ENCODE peak calls at places on chromosomes 11 and 22, in seven cellular contexts. One of them, this sample, is unnamed.

GRCh38 chr22:19419464-19420178 is 11.9 kb downstream of the HIRA start:
- DNase-seq in neuronal stem cell: no peak
- DNase-seq in H1: no peak
- DNase-seq in mesendoderm: peak
- DNase-seq in H9: no peak
- DNase-seq in mesenchymal stem cell: no peak
- DNase-seq in trophoblast cell: no peak
- DNase-seq in this sample: peak

GRCh38 chr11:112520293-112520692 is 259.6 kb upstream of the PLET1 start:
- DNase-seq in neuronal stem cell: no peak
- DNase-seq in H1: no peak
- DNase-seq in mesendoderm: no peak
- DNase-seq in H9: no peak
- DNase-seq in mesenchymal stem cell: no peak
- DNase-seq in trophoblast cell: no peak
- DNase-seq in this sample: no peak

GRCh38 chr22:42436402-42436801 is 4.2 kb upstream of the NFAM1 start:
- DNase-seq in neuronal stem cell: no peak
- DNase-seq in H1: no peak
- DNase-seq in mesendoderm: no peak
- DNase-seq in H9: no peak
- DNase-seq in mesenchymal stem cell: no peak
- DNase-seq in trophoblast cell: no peak
- DNase-seq in this sample: no peak

GRCh38 chr22:31005535-31005934 is 36.5 kb downstream of the TUG1 start:
- DNase-seq in neuronal stem cell: no peak
- DNase-seq in H1: no peak
- DNase-seq in mesendoderm: no peak
- DNase-seq in H9: no peak
- DNase-seq in mesenchymal stem cell: no peak
- DNase-seq in trophoblast cell: no peak
- DNase-seq in this sample: no peak

GRCh38 chr22:50415426-50415825 is 59.4 kb downstream of the SBF1 start:
- DNase-seq in neuronal stem cell: no peak
- DNase-seq in H1: no peak
- DNase-seq in mesendoderm: no peak
- DNase-seq in H9: no peak
- DNase-seq in mesenchymal stem cell: no peak
- DNase-seq in trophoblast cell: no peak
- DNase-seq in this sample: no peak

GRCh38 chr22:36940676-36941075 is 27.2 kb downstream of the CSF2RB start:
- DNase-seq in neuronal stem cell: no peak
- DNase-seq in H1: no peak
- DNase-seq in mesendoderm: no peak
- DNase-seq in H9: peak
- DNase-seq in mesenchymal stem cell: no peak
- DNase-seq in trophoblast cell: no peak
- DNase-seq in this sample: no peak

GRCh38 chr11:73152861-73153483 is 10.9 kb upstream of the FCHSD2 start:
- DNase-seq in neuronal stem cell: no peak
- DNase-seq in H1: no peak
- DNase-seq in mesendoderm: no peak
- DNase-seq in H9: peak
- DNase-seq in mesenchymal stem cell: no peak
- DNase-seq in trophoblast cell: no peak
- DNase-seq in this sample: no peak

GRCh38 chr11:16338397-16338796 is 17.9 kb downstream of the SOX6 start:
- DNase-seq in neuronal stem cell: no peak
- DNase-seq in H1: no peak
- DNase-seq in mesendoderm: no peak
- DNase-seq in H9: no peak
- DNase-seq in mesenchymal stem cell: peak
- DNase-seq in trophoblast cell: no peak
- DNase-seq in this sample: peak

GRCh38 chr22:20645954-20646353 is 128.0 kb upstream of the SERPIND1 start:
- DNase-seq in neuronal stem cell: no peak
- DNase-seq in H1: no peak
- DNase-seq in mesendoderm: no peak
- DNase-seq in H9: peak
- DNase-seq in mesenchymal stem cell: no peak
- DNase-seq in trophoblast cell: no peak
- DNase-seq in this sample: no peak

GRCh38 chr22:41762980-41763779 is 37.3 kb upstream of the CCDC134 start:
- DNase-seq in neuronal stem cell: peak
- DNase-seq in H1: peak
- DNase-seq in mesendoderm: peak
- DNase-seq in H9: peak
- DNase-seq in mesenchymal stem cell: no peak
- DNase-seq in trophoblast cell: no peak
- DNase-seq in this sample: no peak

GRCh38 chr22:32723632-32724031 is 77.9 kb upstream of the TIMP3 start:
- DNase-seq in neuronal stem cell: no peak
- DNase-seq in H1: no peak
- DNase-seq in mesendoderm: no peak
- DNase-seq in H9: no peak
- DNase-seq in mesenchymal stem cell: peak
- DNase-seq in trophoblast cell: no peak
- DNase-seq in this sample: peak

GRCh38 chr11:46006418-46007070 is 84.1 kb downstream of the LARGE2 start:
- DNase-seq in neuronal stem cell: peak
- DNase-seq in H1: no peak
- DNase-seq in mesendoderm: peak
- DNase-seq in H9: no peak
- DNase-seq in mesenchymal stem cell: peak
- DNase-seq in trophoblast cell: peak
- DNase-seq in this sample: peak

GRCh38 chr11:81966340-81966739 is 767.3 kb downstream of the FAM181B start:
- DNase-seq in neuronal stem cell: no peak
- DNase-seq in H1: no peak
- DNase-seq in mesendoderm: no peak
- DNase-seq in H9: no peak
- DNase-seq in mesenchymal stem cell: no peak
- DNase-seq in trophoblast cell: no peak
- DNase-seq in this sample: no peak

GRCh38 chr11:29019960-29020683 is 911.9 kb downstream of the METTL15 start:
- DNase-seq in neuronal stem cell: no peak
- DNase-seq in H1: no peak
- DNase-seq in mesendoderm: peak
- DNase-seq in H9: peak
- DNase-seq in mesenchymal stem cell: peak
- DNase-seq in trophoblast cell: no peak
- DNase-seq in this sample: peak

GRCh38 chr11:130728185-130729160 is 187.8 kb downstream of the SNX19 start:
- DNase-seq in neuronal stem cell: no peak
- DNase-seq in H1: no peak
- DNase-seq in mesendoderm: no peak
- DNase-seq in H9: no peak
- DNase-seq in mesenchymal stem cell: no peak
- DNase-seq in trophoblast cell: no peak
- DNase-seq in this sample: no peak

GRCh38 chr11:125519865-125520834 is 24.1 kb upstream of the FEZ1 start:
- DNase-seq in neuronal stem cell: no peak
- DNase-seq in H1: no peak
- DNase-seq in mesendoderm: no peak
- DNase-seq in H9: no peak
- DNase-seq in mesenchymal stem cell: no peak
- DNase-seq in trophoblast cell: peak
- DNase-seq in this sample: no peak
- H2AK5ac ChIP-seq in neuronal stem cell: no peak
- H2AK5ac ChIP-seq in H1: no peak
- H2AK5ac ChIP-seq in mesendoderm: no peak
- H2AK5ac ChIP-seq in H9: no peak
- H2AK5ac ChIP-seq in mesenchymal stem cell: no peak
- H2AK5ac ChIP-seq in trophoblast cell: no peak
- H2AK5ac ChIP-seq in this sample: no peak

GRCh38 chr22:16914006-16914405 is 88.8 kb upstream of the XKR3 start:
- DNase-seq in neuronal stem cell: no peak
- DNase-seq in H1: no peak
- DNase-seq in mesendoderm: no peak
- DNase-seq in H9: no peak
- DNase-seq in mesenchymal stem cell: no peak
- DNase-seq in trophoblast cell: no peak
- DNase-seq in this sample: no peak
- H2AK5ac ChIP-seq in neuronal stem cell: no peak
- H2AK5ac ChIP-seq in H1: no peak
- H2AK5ac ChIP-seq in mesendoderm: no peak
- H2AK5ac ChIP-seq in H9: no peak
- H2AK5ac ChIP-seq in mesenchymal stem cell: no peak
- H2AK5ac ChIP-seq in trophoblast cell: no peak
- H2AK5ac ChIP-seq in this sample: no peak

DNA sequence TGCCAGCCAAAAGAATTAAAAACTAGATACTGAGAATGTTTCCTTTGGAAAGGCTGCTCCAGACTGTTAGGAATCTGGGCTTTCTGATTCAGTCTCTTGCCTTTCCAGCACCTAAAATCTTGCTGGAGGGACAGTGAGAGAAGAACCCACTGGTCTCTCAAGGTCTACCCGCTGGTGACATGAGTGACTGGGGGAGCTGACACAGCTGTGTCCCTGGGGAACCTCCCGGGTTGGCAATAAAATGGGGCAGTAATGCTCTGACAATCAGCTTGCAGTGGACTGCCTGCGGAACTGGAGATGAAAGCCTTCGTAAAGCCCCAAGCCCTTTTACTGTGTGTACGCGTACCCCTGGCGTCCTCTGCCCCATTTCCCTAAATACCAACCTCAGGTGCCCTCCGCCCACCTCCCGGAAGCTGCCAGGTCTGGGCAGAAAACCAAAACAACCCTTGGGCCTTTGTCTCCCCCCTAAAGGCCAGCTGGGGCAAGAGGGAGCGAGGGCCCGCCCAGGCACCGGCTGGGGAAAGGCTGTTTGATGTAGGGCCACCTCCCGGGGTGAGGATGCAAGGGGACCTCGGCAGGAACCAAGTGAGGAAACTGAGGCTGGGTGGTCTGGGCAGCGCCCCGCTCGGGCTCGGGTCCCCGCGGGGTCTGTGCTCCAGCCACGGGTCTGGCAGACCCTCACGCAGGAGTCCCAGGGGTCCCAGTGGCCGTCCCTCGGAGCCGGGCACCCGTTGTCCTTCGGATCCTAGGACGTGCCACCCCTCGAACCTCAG is 741 bp downstream of the CARS1 start:
- DNase-seq in neuronal stem cell: no peak
- DNase-seq in H1: no peak
- DNase-seq in mesendoderm: no peak
- DNase-seq in H9: no peak
- DNase-seq in mesenchymal stem cell: no peak
- DNase-seq in trophoblast cell: no peak
- DNase-seq in this sample: no peak
- H2AK5ac ChIP-seq in neuronal stem cell: peak
- H2AK5ac ChIP-seq in H1: no peak
- H2AK5ac ChIP-seq in mesendoderm: peak
- H2AK5ac ChIP-seq in H9: no peak
- H2AK5ac ChIP-seq in mesenchymal stem cell: no peak
- H2AK5ac ChIP-seq in trophoblast cell: peak
- H2AK5ac ChIP-seq in this sample: peak

GRCh38 chr11:102155676-102156075 is 45.4 kb downstream of the YAP1 start:
- DNase-seq in neuronal stem cell: no peak
- DNase-seq in H1: no peak
- DNase-seq in mesendoderm: no peak
- DNase-seq in H9: no peak
- DNase-seq in mesenchymal stem cell: peak
- DNase-seq in trophoblast cell: no peak
- DNase-seq in this sample: peak

GRCh38 chr11:102153082-102153481 is 42.8 kb downstream of the YAP1 start:
- DNase-seq in neuronal stem cell: no peak
- DNase-seq in H1: no peak
- DNase-seq in mesendoderm: no peak
- DNase-seq in H9: no peak
- DNase-seq in mesenchymal stem cell: no peak
- DNase-seq in trophoblast cell: no peak
- DNase-seq in this sample: no peak

GRCh38 chr11:102157219-102157618 is 47.0 kb downstream of the YAP1 start:
- DNase-seq in neuronal stem cell: no peak
- DNase-seq in H1: no peak
- DNase-seq in mesendoderm: no peak
- DNase-seq in H9: no peak
- DNase-seq in mesenchymal stem cell: peak
- DNase-seq in trophoblast cell: no peak
- DNase-seq in this sample: peak

GRCh38 chr11:102151784-102152525 is 41.7 kb downstream of the YAP1 start:
- DNase-seq in neuronal stem cell: no peak
- DNase-seq in H1: no peak
- DNase-seq in mesendoderm: no peak
- DNase-seq in H9: no peak
- DNase-seq in mesenchymal stem cell: no peak
- DNase-seq in trophoblast cell: no peak
- DNase-seq in this sample: no peak

DNA sequence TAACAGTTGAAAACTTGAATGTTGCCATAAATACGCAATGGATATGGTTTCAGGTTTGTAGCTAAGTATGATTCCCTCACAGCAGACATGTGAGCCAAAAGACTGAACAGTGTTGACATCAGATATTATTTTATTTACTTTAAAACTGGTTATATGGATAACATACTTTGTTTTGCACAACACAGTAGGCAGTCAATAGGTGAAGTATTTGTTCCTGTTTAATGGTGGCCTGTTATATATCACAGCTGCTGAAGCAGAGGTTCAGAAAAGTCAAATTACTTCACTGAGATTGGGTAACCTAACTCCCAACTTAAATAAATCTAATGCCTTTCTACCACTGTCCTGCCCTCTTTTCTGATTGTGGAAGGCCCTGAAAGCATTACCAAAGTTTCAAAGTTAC is 44.6 kb downstream of the YAP1 start:
- DNase-seq in neuronal stem cell: no peak
- DNase-seq in H1: no peak
- DNase-seq in mesendoderm: no peak
- DNase-seq in H9: no peak
- DNase-seq in mesenchymal stem cell: peak
- DNase-seq in trophoblast cell: no peak
- DNase-seq in this sample: no peak
- H2AK5ac ChIP-seq in neuronal stem cell: no peak
- H2AK5ac ChIP-seq in H1: no peak
- H2AK5ac ChIP-seq in mesendoderm: no peak
- H2AK5ac ChIP-seq in H9: no peak
- H2AK5ac ChIP-seq in mesenchymal stem cell: no peak
- H2AK5ac ChIP-seq in trophoblast cell: no peak
- H2AK5ac ChIP-seq in this sample: no peak

GRCh38 chr11:6875761-6876160 is 664 bp upstream of the OR10A4 start:
- DNase-seq in neuronal stem cell: no peak
- DNase-seq in H1: no peak
- DNase-seq in mesendoderm: no peak
- DNase-seq in H9: no peak
- DNase-seq in mesenchymal stem cell: no peak
- DNase-seq in trophoblast cell: no peak
- DNase-seq in this sample: no peak
- H2AK5ac ChIP-seq in neuronal stem cell: no peak
- H2AK5ac ChIP-seq in H1: no peak
- H2AK5ac ChIP-seq in mesendoderm: no peak
- H2AK5ac ChIP-seq in H9: no peak
- H2AK5ac ChIP-seq in mesenchymal stem cell: no peak
- H2AK5ac ChIP-seq in trophoblast cell: no peak
- H2AK5ac ChIP-seq in this sample: no peak

DNA sequence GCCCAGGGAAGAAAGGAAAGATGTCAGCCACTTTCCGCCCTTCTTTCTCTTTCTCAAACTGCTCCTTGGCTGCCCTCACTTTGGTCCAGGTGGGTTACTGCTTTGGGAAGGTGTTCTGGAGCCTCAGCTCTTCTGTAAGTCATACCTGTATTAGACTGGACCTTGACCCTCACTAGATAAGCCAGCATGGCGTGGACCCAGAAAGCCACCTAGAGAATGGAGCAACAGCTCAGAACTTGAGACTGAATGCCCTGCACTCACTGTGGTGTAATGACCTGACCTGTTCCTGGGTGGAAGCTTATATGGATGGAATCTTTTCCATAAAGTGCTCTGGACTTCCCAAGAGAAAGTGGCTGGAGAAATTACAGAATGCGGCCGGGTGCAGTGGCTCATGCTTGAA is 15.6 kb downstream of the ACP2 start:
- DNase-seq in neuronal stem cell: no peak
- DNase-seq in H1: no peak
- DNase-seq in mesendoderm: no peak
- DNase-seq in H9: no peak
- DNase-seq in mesenchymal stem cell: no peak
- DNase-seq in trophoblast cell: no peak
- DNase-seq in this sample: no peak
- H2AK5ac ChIP-seq in neuronal stem cell: no peak
- H2AK5ac ChIP-seq in H1: no peak
- H2AK5ac ChIP-seq in mesendoderm: no peak
- H2AK5ac ChIP-seq in H9: no peak
- H2AK5ac ChIP-seq in mesenchymal stem cell: no peak
- H2AK5ac ChIP-seq in trophoblast cell: no peak
- H2AK5ac ChIP-seq in this sample: peak

This sample was measured in IMR-90.